ENCODE peak calls at places on chromosomes 6 and 20, in five cellular contexts. One of them, this sample, is unnamed.

GRCh38 chr6:167475947-167476346 is 151.1 kb downstream of the TTLL2 start:
- DNase-seq in HCT116: no peak
- DNase-seq in A549: no peak
- DNase-seq in K562: no peak
- DNase-seq in SK-N-SH: no peak
- DNase-seq in this sample: no peak

GRCh38 chr20:51276331-51276730 is 253.4 kb upstream of the KCNG1 start:
- DNase-seq in A549: no peak
- DNase-seq in K562: no peak
- DNase-seq in HCT116: no peak
- DNase-seq in SK-N-SH: no peak
- DNase-seq in this sample: no peak

GRCh38 chr6:41494212-41495115 is 51.7 kb upstream of the FOXP4 start:
- DNase-seq in HCT116: no peak
- DNase-seq in K562: no peak
- DNase-seq in SK-N-SH: no peak
- DNase-seq in A549: no peak
- DNase-seq in this sample: no peak

GRCh38 chr20:17786221-17786718 is 86.5 kb downstream of the BANF2 start:
- DNase-seq in A549: no peak
- DNase-seq in K562: no peak
- DNase-seq in HCT116: no peak
- DNase-seq in SK-N-SH: no peak
- DNase-seq in this sample: no peak

GRCh38 chr6:30915591-30915946 is 1.5 kb downstream of the VARS2 start:
- DNase-seq in SK-N-SH: peak; percentile 74
- DNase-seq in A549: peak; percentile 79
- DNase-seq in K562: peak; percentile 81
- DNase-seq in HCT116: peak; percentile 55
- DNase-seq in this sample: no peak

GRCh38 chr6:75230484-75231325 is 12.9 kb downstream of the COX7A2 start:
- DNase-seq in A549: peak; percentile 36
- DNase-seq in SK-N-SH: peak; percentile 36
- DNase-seq in HCT116: peak; percentile 44
- DNase-seq in K562: peak; percentile 57
- DNase-seq in this sample: no peak

GRCh38 chr6:68039641-68040311 is 595.3 kb upstream of the ADGRB3 start:
- DNase-seq in SK-N-SH: no peak
- DNase-seq in HCT116: no peak
- DNase-seq in A549: no peak
- DNase-seq in K562: no peak
- DNase-seq in this sample: no peak

GRCh38 chr20:58138395-58138794 is 90.1 kb downstream of the ANKRD60 start:
- DNase-seq in HCT116: no peak
- DNase-seq in SK-N-SH: no peak
- DNase-seq in K562: no peak
- DNase-seq in A549: no peak
- DNase-seq in this sample: no peak

GRCh38 chr6:96521267-96521624 is 360 bp upstream of the UFL1 start:
- DNase-seq in SK-N-SH: no peak
- DNase-seq in A549: no peak
- DNase-seq in HCT116: no peak
- DNase-seq in K562: no peak
- DNase-seq in this sample: no peak

GRCh38 chr6:128275681-128276080 is 244.7 kb downstream of the PTPRK start:
- DNase-seq in HCT116: no peak
- DNase-seq in A549: no peak
- DNase-seq in SK-N-SH: no peak
- DNase-seq in K562: no peak
- DNase-seq in this sample: no peak

GRCh38 chr6:159103396-159104162 is 58.8 kb upstream of the TAGAP start:
- DNase-seq in A549: no peak
- DNase-seq in SK-N-SH: no peak
- DNase-seq in HCT116: no peak
- DNase-seq in K562: no peak
- DNase-seq in this sample: no peak
- TF ChIP-seq REST in A549: no peak
- TF ChIP-seq REST in SK-N-SH: no peak
- TF ChIP-seq REST in HCT116: no peak
- TF ChIP-seq REST in K562: no peak
- TF ChIP-seq REST in this sample: no peak

DNA sequence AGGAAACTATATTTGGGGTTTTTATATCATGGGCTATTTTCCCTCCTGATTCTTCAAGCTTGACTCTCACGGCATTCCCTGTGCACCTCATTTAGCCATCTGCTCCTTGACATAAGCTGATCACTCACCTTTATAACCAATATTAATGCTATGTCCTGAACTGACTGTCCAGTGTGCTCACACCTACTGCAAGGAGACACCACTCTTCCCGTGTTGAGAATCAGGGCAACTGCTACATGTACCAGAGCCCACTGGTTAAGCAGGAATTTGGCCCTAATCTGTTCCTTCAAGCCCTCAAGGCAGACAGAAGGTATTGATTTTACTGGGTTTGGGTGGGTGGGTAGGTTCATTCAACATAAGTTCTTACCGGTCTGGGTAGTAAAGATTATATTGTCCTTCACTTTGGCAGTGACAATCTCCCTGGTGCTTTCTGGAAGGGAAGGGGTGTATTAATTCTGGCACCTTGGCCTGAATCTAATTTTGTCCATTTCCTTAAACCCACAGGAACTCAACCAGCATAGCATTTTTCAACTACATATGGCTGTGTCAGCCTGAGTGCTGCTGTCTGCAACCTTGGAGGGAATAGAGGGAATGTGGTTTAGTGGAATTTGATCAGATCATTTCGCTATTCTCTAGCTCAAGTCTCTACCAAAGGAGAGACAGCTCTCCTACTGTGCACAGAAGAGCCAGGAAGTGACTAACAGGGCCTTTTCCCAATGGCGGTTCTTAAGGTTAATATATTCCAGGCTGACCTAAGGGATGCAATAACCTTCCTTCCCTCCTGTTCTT is 293.2 kb downstream of the BTBD9 start:
- DNase-seq in A549: no peak
- DNase-seq in K562: no peak
- DNase-seq in HCT116: no peak
- DNase-seq in SK-N-SH: no peak
- DNase-seq in this sample: no peak
- TF ChIP-seq REST in A549: no peak
- TF ChIP-seq REST in K562: no peak
- TF ChIP-seq REST in HCT116: no peak
- TF ChIP-seq REST in SK-N-SH: peak; percentile 37
- TF ChIP-seq REST in this sample: no peak

GRCh38 chr20:4216142-4216735 is 200.9 kb upstream of the RNF24 start:
- DNase-seq in SK-N-SH: no peak
- DNase-seq in K562: no peak
- DNase-seq in A549: no peak
- DNase-seq in HCT116: no peak
- DNase-seq in this sample: no peak
- TF ChIP-seq REST in SK-N-SH: no peak
- TF ChIP-seq REST in K562: no peak
- TF ChIP-seq REST in A549: no peak
- TF ChIP-seq REST in HCT116: no peak
- TF ChIP-seq REST in this sample: no peak

GRCh38 chr6:155040154-155040553 is 45.0 kb downstream of the TIAM2 start:
- DNase-seq in A549: no peak
- DNase-seq in SK-N-SH: peak; percentile 73
- DNase-seq in K562: no peak
- DNase-seq in HCT116: no peak
- DNase-seq in this sample: no peak

GRCh38 chr6:155038527-155038926 is 43.4 kb downstream of the TIAM2 start:
- DNase-seq in A549: no peak
- DNase-seq in HCT116: no peak
- DNase-seq in K562: no peak
- DNase-seq in SK-N-SH: no peak
- DNase-seq in this sample: no peak

GRCh38 chr6:155042983-155043382 is 47.9 kb downstream of the TIAM2 start:
- DNase-seq in SK-N-SH: no peak
- DNase-seq in A549: no peak
- DNase-seq in HCT116: no peak
- DNase-seq in K562: no peak
- DNase-seq in this sample: no peak

GRCh38 chr6:155040946-155041345 is 45.8 kb downstream of the TIAM2 start:
- DNase-seq in K562: no peak
- DNase-seq in A549: no peak
- DNase-seq in SK-N-SH: no peak
- DNase-seq in HCT116: no peak
- DNase-seq in this sample: no peak

DNA sequence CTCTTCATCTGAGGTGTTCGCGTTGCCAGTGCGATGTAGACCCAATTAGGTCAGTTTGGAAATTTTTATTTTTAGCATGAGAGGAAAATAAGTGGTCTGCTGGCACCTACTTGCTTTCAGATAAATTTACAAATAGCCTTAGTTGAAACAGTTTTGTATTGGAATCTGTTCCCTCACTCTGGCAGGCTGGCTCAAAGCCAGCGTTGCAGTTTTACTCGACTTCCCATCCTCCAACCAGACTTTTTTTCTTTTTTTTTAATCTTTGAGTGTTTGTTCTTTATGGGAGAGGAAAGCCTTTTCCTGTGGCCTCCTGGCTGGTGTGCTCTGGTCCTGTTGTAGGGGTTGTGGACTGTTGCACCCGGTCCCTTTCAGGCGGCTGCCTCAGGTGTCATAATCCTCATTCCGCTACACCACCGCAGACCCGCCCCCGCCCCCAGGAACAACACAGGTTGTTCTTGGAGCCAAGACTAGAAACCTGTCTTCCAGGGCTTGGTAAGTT is 46.7 kb downstream of the TIAM2 start:
- DNase-seq in HCT116: no peak
- DNase-seq in K562: no peak
- DNase-seq in A549: no peak
- DNase-seq in SK-N-SH: no peak
- DNase-seq in this sample: no peak
- TF ChIP-seq REST in HCT116: no peak
- TF ChIP-seq REST in K562: no peak
- TF ChIP-seq REST in A549: no peak
- TF ChIP-seq REST in SK-N-SH: no peak
- TF ChIP-seq REST in this sample: no peak

GRCh38 chr20:62087632-62088031 is 22.0 kb upstream of the TAF4 start:
- DNase-seq in SK-N-SH: no peak
- DNase-seq in K562: no peak
- DNase-seq in A549: no peak
- DNase-seq in HCT116: no peak
- DNase-seq in this sample: no peak
- TF ChIP-seq REST in SK-N-SH: no peak
- TF ChIP-seq REST in K562: no peak
- TF ChIP-seq REST in A549: no peak
- TF ChIP-seq REST in HCT116: no peak
- TF ChIP-seq REST in this sample: no peak

GRCh38 chr6:15358579-15359327 is 112.9 kb downstream of the JARID2 start:
- DNase-seq in A549: no peak
- DNase-seq in SK-N-SH: no peak
- DNase-seq in HCT116: no peak
- DNase-seq in K562: peak; percentile 70
- DNase-seq in this sample: no peak
- TF ChIP-seq REST in A549: no peak
- TF ChIP-seq REST in SK-N-SH: no peak
- TF ChIP-seq REST in HCT116: no peak
- TF ChIP-seq REST in K562: no peak
- TF ChIP-seq REST in this sample: no peak

DNA sequence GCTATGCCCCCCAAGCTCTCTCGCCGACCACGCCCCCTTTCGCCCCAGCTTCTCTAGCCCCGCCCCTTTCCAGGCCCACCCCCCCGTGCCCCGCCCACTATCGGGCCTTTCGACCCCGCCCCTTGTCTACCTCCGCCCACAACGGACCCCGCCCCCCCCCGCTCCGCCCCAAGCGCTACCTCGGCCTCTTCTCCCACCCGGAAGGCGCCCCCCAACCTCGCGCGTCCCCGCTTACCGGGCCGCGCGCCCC is 201 bp downstream of the ZBTB22 start:
- DNase-seq in HCT116: no peak
- DNase-seq in A549: no peak
- DNase-seq in K562: no peak
- DNase-seq in SK-N-SH: peak; percentile 92
- DNase-seq in this sample: no peak
- TF ChIP-seq REST in HCT116: no peak
- TF ChIP-seq REST in A549: no peak
- TF ChIP-seq REST in K562: no peak
- TF ChIP-seq REST in SK-N-SH: no peak
- TF ChIP-seq REST in this sample: no peak

GRCh38 chr20:53801609-53802370 is 208.2 kb upstream of the ZNF217 start:
- DNase-seq in HCT116: no peak
- DNase-seq in SK-N-SH: no peak
- DNase-seq in K562: no peak
- DNase-seq in A549: no peak
- DNase-seq in this sample: no peak

GRCh38 chr20:53800883-53801604 is 207.4 kb upstream of the ZNF217 start:
- DNase-seq in SK-N-SH: no peak
- DNase-seq in A549: no peak
- DNase-seq in HCT116: no peak
- DNase-seq in K562: peak; percentile 68
- DNase-seq in this sample: no peak

GRCh38 chr20:53797085-53797484 is 203.4 kb upstream of the ZNF217 start:
- DNase-seq in K562: no peak
- DNase-seq in SK-N-SH: no peak
- DNase-seq in A549: no peak
- DNase-seq in HCT116: no peak
- DNase-seq in this sample: no peak

GRCh38 chr20:53803492-53804155 is 210.0 kb upstream of the ZNF217 start:
- DNase-seq in K562: no peak
- DNase-seq in SK-N-SH: no peak
- DNase-seq in A549: no peak
- DNase-seq in HCT116: no peak
- DNase-seq in this sample: no peak

GRCh38 chr20:53800418-53800817 is 206.8 kb upstream of the ZNF217 start:
- DNase-seq in HCT116: no peak
- DNase-seq in K562: no peak
- DNase-seq in SK-N-SH: no peak
- DNase-seq in A549: no peak
- DNase-seq in this sample: no peak
- TF ChIP-seq REST in HCT116: no peak
- TF ChIP-seq REST in K562: no peak
- TF ChIP-seq REST in SK-N-SH: no peak
- TF ChIP-seq REST in A549: no peak
- TF ChIP-seq REST in this sample: no peak

DNA sequence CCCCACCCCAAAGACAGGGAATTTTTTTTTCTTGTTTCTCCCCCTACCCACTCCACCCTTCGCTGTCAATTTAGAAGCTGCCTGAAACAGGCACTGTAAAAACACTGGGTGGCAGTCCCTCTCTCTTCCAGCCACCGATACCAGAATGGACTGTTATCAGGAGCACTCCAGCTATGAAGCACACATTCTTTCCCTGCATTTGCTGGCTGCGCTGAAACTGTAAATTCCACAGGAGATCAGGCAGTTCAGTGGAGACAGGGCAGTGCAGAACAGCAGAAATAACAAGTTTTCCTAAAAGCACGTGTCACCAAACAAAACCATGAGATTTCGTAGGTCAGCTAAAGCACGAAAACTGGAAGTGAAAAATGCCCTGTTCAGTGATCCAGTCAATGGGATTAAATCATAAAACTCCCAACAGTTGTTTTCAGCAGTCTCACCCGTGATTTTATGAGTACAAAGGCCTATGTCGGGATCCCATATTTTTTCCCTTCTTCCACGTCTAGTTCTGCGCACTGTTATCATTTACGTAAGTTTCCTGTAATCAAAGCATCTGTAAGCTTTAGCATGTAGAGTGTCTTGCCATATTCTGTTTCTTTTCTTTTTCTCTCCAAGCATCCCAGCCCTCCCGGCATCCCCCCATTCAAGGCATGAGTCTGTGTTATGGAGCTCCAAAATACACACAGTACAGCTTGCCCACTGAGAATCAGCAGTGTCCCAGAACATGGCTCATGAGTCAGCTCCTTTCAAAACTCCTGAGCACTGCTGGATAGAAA is 359.9 kb upstream of the EPHA7 start:
- DNase-seq in K562: no peak
- DNase-seq in SK-N-SH: no peak
- DNase-seq in A549: no peak
- DNase-seq in HCT116: no peak
- DNase-seq in this sample: no peak
- TF ChIP-seq REST in K562: no peak
- TF ChIP-seq REST in SK-N-SH: no peak
- TF ChIP-seq REST in A549: no peak
- TF ChIP-seq REST in HCT116: no peak
- TF ChIP-seq REST in this sample: no peak